ENCODE peak calls at places on chromosome 21, in ten cellular contexts. One of them, this sample, is unnamed.

GRCh38 chr21:34009193-34009592 is 64.2 kb upstream of the MRPS6 start:
- DNase-seq in left ventricle myocardium superior: no peak
- DNase-seq in head of caudate nucleus: no peak
- DNase-seq in AG08396: no peak
- DNase-seq in Daoy: no peak
- DNase-seq in HTR-8/SVneo: no peak
- DNase-seq in psoas muscle: no peak
- DNase-seq in AG09319: no peak
- DNase-seq in NCI-H69: no peak
- DNase-seq in mesenteric fat pad: no peak
- DNase-seq in this sample: no peak

GRCh38 chr21:41900401-41900800 is 21.3 kb upstream of the PRDM15 start:
- DNase-seq in left ventricle myocardium superior: no peak
- DNase-seq in head of caudate nucleus: no peak
- DNase-seq in AG08396: no peak
- DNase-seq in Daoy: no peak
- DNase-seq in HTR-8/SVneo: no peak
- DNase-seq in psoas muscle: no peak
- DNase-seq in AG09319: no peak
- DNase-seq in NCI-H69: no peak
- DNase-seq in mesenteric fat pad: peak
- DNase-seq in this sample: no peak

GRCh38 chr21:42925114-42925907 is at the start of gene ERVH48-1:
- DNase-seq in left ventricle myocardium superior: no peak
- DNase-seq in head of caudate nucleus: no peak
- DNase-seq in AG08396: no peak
- DNase-seq in Daoy: no peak
- DNase-seq in HTR-8/SVneo: no peak
- DNase-seq in psoas muscle: no peak
- DNase-seq in AG09319: no peak
- DNase-seq in NCI-H69: no peak
- DNase-seq in mesenteric fat pad: no peak
- DNase-seq in this sample: no peak

GRCh38 chr21:45817345-45817744 is 164.2 kb upstream of the COL6A1 start:
- DNase-seq in left ventricle myocardium superior: no peak
- DNase-seq in head of caudate nucleus: peak
- DNase-seq in AG08396: no peak
- DNase-seq in Daoy: no peak
- DNase-seq in HTR-8/SVneo: no peak
- DNase-seq in psoas muscle: no peak
- DNase-seq in AG09319: no peak
- DNase-seq in NCI-H69: no peak
- DNase-seq in mesenteric fat pad: no peak
- DNase-seq in this sample: no peak

GRCh38 chr21:35924714-35925301 is 135.5 kb downstream of the SETD4 start:
- DNase-seq in left ventricle myocardium superior: no peak
- DNase-seq in head of caudate nucleus: no peak
- DNase-seq in AG08396: peak
- DNase-seq in Daoy: peak
- DNase-seq in HTR-8/SVneo: peak
- DNase-seq in psoas muscle: peak
- DNase-seq in AG09319: no peak
- DNase-seq in NCI-H69: no peak
- DNase-seq in mesenteric fat pad: no peak
- DNase-seq in this sample: no peak

GRCh38 chr21:36615274-36615964 is 83.5 kb upstream of the SIM2 start:
- DNase-seq in left ventricle myocardium superior: no peak
- DNase-seq in head of caudate nucleus: no peak
- DNase-seq in AG08396: no peak
- DNase-seq in Daoy: peak
- DNase-seq in HTR-8/SVneo: peak
- DNase-seq in psoas muscle: no peak
- DNase-seq in AG09319: no peak
- DNase-seq in NCI-H69: peak
- DNase-seq in mesenteric fat pad: no peak
- DNase-seq in this sample: no peak

GRCh38 chr21:45093064-45093532 is 18.7 kb downstream of the ADARB1 start:
- DNase-seq in left ventricle myocardium superior: peak
- DNase-seq in head of caudate nucleus: no peak
- DNase-seq in AG08396: no peak
- DNase-seq in Daoy: no peak
- DNase-seq in HTR-8/SVneo: no peak
- DNase-seq in psoas muscle: peak
- DNase-seq in AG09319: no peak
- DNase-seq in NCI-H69: no peak
- DNase-seq in mesenteric fat pad: no peak
- DNase-seq in this sample: no peak

GRCh38 chr21:21268061-21268471 is 269.9 kb downstream of the NCAM2 start:
- DNase-seq in left ventricle myocardium superior: no peak
- DNase-seq in head of caudate nucleus: no peak
- DNase-seq in AG08396: no peak
- DNase-seq in Daoy: no peak
- DNase-seq in HTR-8/SVneo: no peak
- DNase-seq in psoas muscle: no peak
- DNase-seq in AG09319: peak
- DNase-seq in NCI-H69: no peak
- DNase-seq in mesenteric fat pad: no peak
- DNase-seq in this sample: no peak

GRCh38 chr21:28857720-28858119 is 135.0 kb downstream of the LTN1 start:
- DNase-seq in left ventricle myocardium superior: no peak
- DNase-seq in head of caudate nucleus: no peak
- DNase-seq in AG08396: no peak
- DNase-seq in Daoy: no peak
- DNase-seq in HTR-8/SVneo: no peak
- DNase-seq in psoas muscle: no peak
- DNase-seq in AG09319: no peak
- DNase-seq in NCI-H69: no peak
- DNase-seq in mesenteric fat pad: no peak
- DNase-seq in this sample: no peak

GRCh38 chr21:42661688-42662429 is 8.4 kb downstream of the PDE9A start:
- DNase-seq in left ventricle myocardium superior: no peak
- DNase-seq in head of caudate nucleus: no peak
- DNase-seq in AG08396: no peak
- DNase-seq in Daoy: no peak
- DNase-seq in HTR-8/SVneo: no peak
- DNase-seq in psoas muscle: no peak
- DNase-seq in AG09319: no peak
- DNase-seq in NCI-H69: no peak
- DNase-seq in mesenteric fat pad: no peak
- DNase-seq in this sample: no peak

GRCh38 chr21:36323032-36323431 is 3.0 kb downstream of the MORC3 start:
- DNase-seq in left ventricle myocardium superior: no peak
- DNase-seq in head of caudate nucleus: no peak
- DNase-seq in AG08396: no peak
- DNase-seq in Daoy: peak
- DNase-seq in HTR-8/SVneo: no peak
- DNase-seq in psoas muscle: no peak
- DNase-seq in AG09319: no peak
- DNase-seq in NCI-H69: peak
- DNase-seq in mesenteric fat pad: no peak
- DNase-seq in this sample: no peak

GRCh38 chr21:44612669-44613229 is 870 bp downstream of the KRTAP10-8 start:
- DNase-seq in left ventricle myocardium superior: no peak
- DNase-seq in head of caudate nucleus: no peak
- DNase-seq in AG08396: no peak
- DNase-seq in Daoy: no peak
- DNase-seq in HTR-8/SVneo: no peak
- DNase-seq in psoas muscle: no peak
- DNase-seq in AG09319: no peak
- DNase-seq in NCI-H69: no peak
- DNase-seq in mesenteric fat pad: peak
- DNase-seq in this sample: no peak

GRCh38 chr21:44525431-44526095 is 14.4 kb downstream of the KRTAP10-1 start:
- DNase-seq in left ventricle myocardium superior: peak
- DNase-seq in head of caudate nucleus: peak
- DNase-seq in AG08396: no peak
- DNase-seq in Daoy: no peak
- DNase-seq in HTR-8/SVneo: no peak
- DNase-seq in psoas muscle: no peak
- DNase-seq in AG09319: no peak
- DNase-seq in NCI-H69: no peak
- DNase-seq in mesenteric fat pad: peak
- DNase-seq in this sample: no peak

GRCh38 chr21:35989185-35989735 is 71.1 kb downstream of the SETD4 start:
- DNase-seq in left ventricle myocardium superior: no peak
- DNase-seq in head of caudate nucleus: no peak
- DNase-seq in AG08396: peak
- DNase-seq in Daoy: no peak
- DNase-seq in HTR-8/SVneo: no peak
- DNase-seq in psoas muscle: peak
- DNase-seq in AG09319: peak
- DNase-seq in NCI-H69: no peak
- DNase-seq in mesenteric fat pad: peak
- DNase-seq in this sample: no peak

GRCh38 chr21:41369105-41369914 is 7.5 kb downstream of the MX2 start:
- DNase-seq in left ventricle myocardium superior: peak
- DNase-seq in head of caudate nucleus: peak
- DNase-seq in AG08396: no peak
- DNase-seq in Daoy: no peak
- DNase-seq in HTR-8/SVneo: no peak
- DNase-seq in psoas muscle: peak
- DNase-seq in AG09319: no peak
- DNase-seq in NCI-H69: peak
- DNase-seq in mesenteric fat pad: peak
- DNase-seq in this sample: no peak

GRCh38 chr21:14877581-14878228 is 187.1 kb downstream of the NRIP1 start:
- DNase-seq in left ventricle myocardium superior: no peak
- DNase-seq in head of caudate nucleus: no peak
- DNase-seq in AG08396: no peak
- DNase-seq in Daoy: peak
- DNase-seq in HTR-8/SVneo: no peak
- DNase-seq in psoas muscle: no peak
- DNase-seq in AG09319: no peak
- DNase-seq in NCI-H69: peak
- DNase-seq in mesenteric fat pad: no peak
- DNase-seq in this sample: no peak